ENCODE peak calls at places on chromosomes 7 and 10, in nine cellular contexts. One of them, this sample, is unnamed.

GRCh38 chr7:140196361-140197217 is 19.8 kb upstream of the KDM7A start:
- DNase-seq in activated naive CD8-positive, alpha-beta T cell treated with anti-CD3 and anti-CD28 coated beads, Interleukin-2, amount 50 U/mL, for 24 hours: no peak
- DNase-seq in NCI-H1092: no peak
- DNase-seq in activated T-helper 1 cell treated with anti-CD3 and anti-CD28 coated beads, Interleukin-2, amount 50 U/mL, for 16 hours: no peak
- DNase-seq in GM12891: no peak
- DNase-seq in fibroblast of lung: peak
- DNase-seq in PC-9: no peak
- DNase-seq in EL: peak
- DNase-seq in NCI-H1048: no peak
- DNase-seq in this sample: no peak

GRCh38 chr7:20554072-20554471 is 61.4 kb upstream of the ABCB5 start:
- DNase-seq in activated naive CD8-positive, alpha-beta T cell treated with anti-CD3 and anti-CD28 coated beads, Interleukin-2, amount 50 U/mL, for 24 hours: no peak
- DNase-seq in NCI-H1092: no peak
- DNase-seq in activated T-helper 1 cell treated with anti-CD3 and anti-CD28 coated beads, Interleukin-2, amount 50 U/mL, for 16 hours: no peak
- DNase-seq in GM12891: no peak
- DNase-seq in fibroblast of lung: no peak
- DNase-seq in PC-9: no peak
- DNase-seq in EL: no peak
- DNase-seq in NCI-H1048: no peak
- DNase-seq in this sample: no peak

GRCh38 chr10:67924136-67924535 is 39.7 kb downstream of the SIRT1 start:
- DNase-seq in activated naive CD8-positive, alpha-beta T cell treated with anti-CD3 and anti-CD28 coated beads, Interleukin-2, amount 50 U/mL, for 24 hours: no peak
- DNase-seq in NCI-H1092: no peak
- DNase-seq in activated T-helper 1 cell treated with anti-CD3 and anti-CD28 coated beads, Interleukin-2, amount 50 U/mL, for 16 hours: no peak
- DNase-seq in GM12891: no peak
- DNase-seq in fibroblast of lung: no peak
- DNase-seq in PC-9: no peak
- DNase-seq in EL: no peak
- DNase-seq in NCI-H1048: no peak
- DNase-seq in this sample: no peak

GRCh38 chr7:150934045-150934766 is 43.9 kb downstream of the KCNH2 start:
- DNase-seq in activated naive CD8-positive, alpha-beta T cell treated with anti-CD3 and anti-CD28 coated beads, Interleukin-2, amount 50 U/mL, for 24 hours: no peak
- DNase-seq in NCI-H1092: peak
- DNase-seq in activated T-helper 1 cell treated with anti-CD3 and anti-CD28 coated beads, Interleukin-2, amount 50 U/mL, for 16 hours: no peak
- DNase-seq in GM12891: no peak
- DNase-seq in fibroblast of lung: no peak
- DNase-seq in PC-9: no peak
- DNase-seq in EL: no peak
- DNase-seq in NCI-H1048: no peak
- DNase-seq in this sample: no peak

GRCh38 chr10:101346177-101346576 is 7.8 kb upstream of the BTRC start:
- DNase-seq in activated naive CD8-positive, alpha-beta T cell treated with anti-CD3 and anti-CD28 coated beads, Interleukin-2, amount 50 U/mL, for 24 hours: no peak
- DNase-seq in NCI-H1092: no peak
- DNase-seq in activated T-helper 1 cell treated with anti-CD3 and anti-CD28 coated beads, Interleukin-2, amount 50 U/mL, for 16 hours: no peak
- DNase-seq in GM12891: no peak
- DNase-seq in fibroblast of lung: no peak
- DNase-seq in PC-9: no peak
- DNase-seq in EL: no peak
- DNase-seq in NCI-H1048: no peak
- DNase-seq in this sample: no peak

GRCh38 chr7:112202819-112203218 is 3.4 kb downstream of the DOCK4 start:
- DNase-seq in activated naive CD8-positive, alpha-beta T cell treated with anti-CD3 and anti-CD28 coated beads, Interleukin-2, amount 50 U/mL, for 24 hours: peak
- DNase-seq in NCI-H1092: peak
- DNase-seq in activated T-helper 1 cell treated with anti-CD3 and anti-CD28 coated beads, Interleukin-2, amount 50 U/mL, for 16 hours: no peak
- DNase-seq in GM12891: no peak
- DNase-seq in fibroblast of lung: no peak
- DNase-seq in PC-9: no peak
- DNase-seq in EL: no peak
- DNase-seq in NCI-H1048: no peak
- DNase-seq in this sample: no peak

GRCh38 chr10:86970152-86970886 is 2.0 kb downstream of the ADIRF start:
- DNase-seq in activated naive CD8-positive, alpha-beta T cell treated with anti-CD3 and anti-CD28 coated beads, Interleukin-2, amount 50 U/mL, for 24 hours: no peak
- DNase-seq in NCI-H1092: no peak
- DNase-seq in activated T-helper 1 cell treated with anti-CD3 and anti-CD28 coated beads, Interleukin-2, amount 50 U/mL, for 16 hours: no peak
- DNase-seq in GM12891: no peak
- DNase-seq in fibroblast of lung: peak
- DNase-seq in PC-9: peak
- DNase-seq in EL: peak
- DNase-seq in NCI-H1048: no peak
- DNase-seq in this sample: no peak

GRCh38 chr10:43340619-43341018 is 30.8 kb upstream of the FXYD4 start:
- DNase-seq in activated naive CD8-positive, alpha-beta T cell treated with anti-CD3 and anti-CD28 coated beads, Interleukin-2, amount 50 U/mL, for 24 hours: no peak
- DNase-seq in NCI-H1092: no peak
- DNase-seq in activated T-helper 1 cell treated with anti-CD3 and anti-CD28 coated beads, Interleukin-2, amount 50 U/mL, for 16 hours: no peak
- DNase-seq in GM12891: no peak
- DNase-seq in fibroblast of lung: no peak
- DNase-seq in PC-9: peak
- DNase-seq in EL: no peak
- DNase-seq in NCI-H1048: no peak
- DNase-seq in this sample: no peak

GRCh38 chr10:108064856-108065255 is 900.4 kb upstream of the SORCS1 start:
- DNase-seq in activated naive CD8-positive, alpha-beta T cell treated with anti-CD3 and anti-CD28 coated beads, Interleukin-2, amount 50 U/mL, for 24 hours: no peak
- DNase-seq in NCI-H1092: no peak
- DNase-seq in activated T-helper 1 cell treated with anti-CD3 and anti-CD28 coated beads, Interleukin-2, amount 50 U/mL, for 16 hours: no peak
- DNase-seq in GM12891: no peak
- DNase-seq in fibroblast of lung: no peak
- DNase-seq in PC-9: no peak
- DNase-seq in EL: no peak
- DNase-seq in NCI-H1048: no peak
- DNase-seq in this sample: no peak

GRCh38 chr7:100801833-100802568 is 25.3 kb downstream of the EPHB4 start:
- DNase-seq in activated naive CD8-positive, alpha-beta T cell treated with anti-CD3 and anti-CD28 coated beads, Interleukin-2, amount 50 U/mL, for 24 hours: no peak
- DNase-seq in NCI-H1092: no peak
- DNase-seq in activated T-helper 1 cell treated with anti-CD3 and anti-CD28 coated beads, Interleukin-2, amount 50 U/mL, for 16 hours: no peak
- DNase-seq in GM12891: no peak
- DNase-seq in fibroblast of lung: peak
- DNase-seq in PC-9: peak
- DNase-seq in EL: peak
- DNase-seq in NCI-H1048: no peak
- DNase-seq in this sample: no peak

GRCh38 chr10:130362308-130362761 is 226.1 kb downstream of the GLRX3 start:
- DNase-seq in activated naive CD8-positive, alpha-beta T cell treated with anti-CD3 and anti-CD28 coated beads, Interleukin-2, amount 50 U/mL, for 24 hours: no peak
- DNase-seq in NCI-H1092: peak
- DNase-seq in activated T-helper 1 cell treated with anti-CD3 and anti-CD28 coated beads, Interleukin-2, amount 50 U/mL, for 16 hours: no peak
- DNase-seq in GM12891: no peak
- DNase-seq in fibroblast of lung: no peak
- DNase-seq in PC-9: no peak
- DNase-seq in EL: no peak
- DNase-seq in NCI-H1048: no peak
- DNase-seq in this sample: no peak

GRCh38 chr10:110208614-110209398 is 1.4 kb downstream of the MXI1 start:
- DNase-seq in activated naive CD8-positive, alpha-beta T cell treated with anti-CD3 and anti-CD28 coated beads, Interleukin-2, amount 50 U/mL, for 24 hours: peak
- DNase-seq in NCI-H1092: no peak
- DNase-seq in activated T-helper 1 cell treated with anti-CD3 and anti-CD28 coated beads, Interleukin-2, amount 50 U/mL, for 16 hours: peak
- DNase-seq in GM12891: peak
- DNase-seq in fibroblast of lung: peak
- DNase-seq in PC-9: no peak
- DNase-seq in EL: peak
- DNase-seq in NCI-H1048: no peak
- DNase-seq in this sample: no peak

GRCh38 chr7:139016931-139017511 is 18.8 kb downstream of the ZC3HAV1L start:
- DNase-seq in activated naive CD8-positive, alpha-beta T cell treated with anti-CD3 and anti-CD28 coated beads, Interleukin-2, amount 50 U/mL, for 24 hours: peak
- DNase-seq in NCI-H1092: peak
- DNase-seq in activated T-helper 1 cell treated with anti-CD3 and anti-CD28 coated beads, Interleukin-2, amount 50 U/mL, for 16 hours: peak
- DNase-seq in GM12891: peak
- DNase-seq in fibroblast of lung: peak
- DNase-seq in PC-9: peak
- DNase-seq in EL: peak
- DNase-seq in NCI-H1048: peak
- DNase-seq in this sample: peak

GRCh38 chr7:45149606-45150005 is 8.0 kb upstream of the RAMP3 start:
- DNase-seq in activated naive CD8-positive, alpha-beta T cell treated with anti-CD3 and anti-CD28 coated beads, Interleukin-2, amount 50 U/mL, for 24 hours: no peak
- DNase-seq in NCI-H1092: no peak
- DNase-seq in activated T-helper 1 cell treated with anti-CD3 and anti-CD28 coated beads, Interleukin-2, amount 50 U/mL, for 16 hours: no peak
- DNase-seq in GM12891: no peak
- DNase-seq in fibroblast of lung: no peak
- DNase-seq in PC-9: no peak
- DNase-seq in EL: no peak
- DNase-seq in NCI-H1048: no peak
- DNase-seq in this sample: no peak

This sample was measured in central memory CD8-positive, alpha-beta T cell.